ENCODE peak calls at places on chromosomes 2 and 18, in five cellular contexts. One of them, this sample, is unnamed.
A peak's percentile ranks its signal among the peaks of the same experiment; 100 is the strongest.

GRCh38 chr18:55430026-55430425 is 158.0 kb downstream of the TCF4 start:
- DNase-seq in cardiac muscle cell: peak; percentile 1
- DNase-seq in heart right ventricle: no peak
- DNase-seq in CD8-positive, alpha-beta T cell: no peak
- DNase-seq in small intestine: no peak
- DNase-seq in this sample: no peak

GRCh38 chr2:128644156-128644555 is 325.5 kb upstream of the HS6ST1 start:
- DNase-seq in cardiac muscle cell: no peak
- DNase-seq in heart right ventricle: no peak
- DNase-seq in CD8-positive, alpha-beta T cell: peak; percentile 34
- DNase-seq in small intestine: no peak
- DNase-seq in this sample: no peak

GRCh38 chr2:29811378-29811777 is 110.0 kb downstream of the ALK start:
- DNase-seq in cardiac muscle cell: no peak
- DNase-seq in heart right ventricle: no peak
- DNase-seq in CD8-positive, alpha-beta T cell: no peak
- DNase-seq in small intestine: no peak
- DNase-seq in this sample: no peak

GRCh38 chr2:43345391-43345813 is 119.0 kb upstream of the ZFP36L2 start:
- DNase-seq in cardiac muscle cell: peak; percentile 14
- DNase-seq in heart right ventricle: peak; percentile 34
- DNase-seq in CD8-positive, alpha-beta T cell: no peak
- DNase-seq in small intestine: no peak
- DNase-seq in this sample: no peak

GRCh38 chr18:74528478-74528877 is 5.8 kb upstream of the CNDP1 start:
- DNase-seq in cardiac muscle cell: no peak
- DNase-seq in heart right ventricle: no peak
- DNase-seq in CD8-positive, alpha-beta T cell: no peak
- DNase-seq in small intestine: no peak
- DNase-seq in this sample: no peak

GRCh38 chr2:164260506-164260905 is 360.8 kb downstream of the GRB14 start:
- DNase-seq in cardiac muscle cell: no peak
- DNase-seq in heart right ventricle: no peak
- DNase-seq in CD8-positive, alpha-beta T cell: no peak
- DNase-seq in small intestine: no peak
- DNase-seq in this sample: no peak

GRCh38 chr2:191636235-191636543 is 41.7 kb upstream of the NABP1 start:
- DNase-seq in cardiac muscle cell: no peak
- DNase-seq in heart right ventricle: no peak
- DNase-seq in CD8-positive, alpha-beta T cell: no peak
- DNase-seq in small intestine: no peak
- DNase-seq in this sample: no peak

GRCh38 chr18:79576686-79577351 is 102.8 kb upstream of the CTDP1 start:
- DNase-seq in cardiac muscle cell: no peak
- DNase-seq in heart right ventricle: peak; percentile 84
- DNase-seq in CD8-positive, alpha-beta T cell: no peak
- DNase-seq in small intestine: no peak
- DNase-seq in this sample: peak; percentile 47

GRCh38 chr18:10718809-10719208 is 193.0 kb downstream of the NAPG start:
- DNase-seq in cardiac muscle cell: no peak
- DNase-seq in heart right ventricle: no peak
- DNase-seq in CD8-positive, alpha-beta T cell: no peak
- DNase-seq in small intestine: no peak
- DNase-seq in this sample: no peak

GRCh38 chr2:214203744-214204289 is 207.0 kb upstream of the VWC2L start:
- DNase-seq in cardiac muscle cell: no peak
- DNase-seq in heart right ventricle: no peak
- DNase-seq in CD8-positive, alpha-beta T cell: no peak
- DNase-seq in small intestine: no peak
- DNase-seq in this sample: no peak

GRCh38 chr2:9478526-9478925 is 4.2 kb downstream of the IAH1 start:
- DNase-seq in cardiac muscle cell: no peak
- DNase-seq in heart right ventricle: no peak
- DNase-seq in CD8-positive, alpha-beta T cell: no peak
- DNase-seq in small intestine: no peak
- DNase-seq in this sample: no peak

GRCh38 chr2:96537734-96538486 is 1.4 kb downstream of the ARID5A start:
- DNase-seq in cardiac muscle cell: no peak
- DNase-seq in heart right ventricle: no peak
- DNase-seq in CD8-positive, alpha-beta T cell: peak; percentile 79
- DNase-seq in small intestine: no peak
- DNase-seq in this sample: no peak

GRCh38 chr2:45044916-45045315 is 35.7 kb upstream of the SIX2 start:
- DNase-seq in cardiac muscle cell: no peak
- DNase-seq in heart right ventricle: no peak
- DNase-seq in CD8-positive, alpha-beta T cell: no peak
- DNase-seq in small intestine: no peak
- DNase-seq in this sample: no peak

GRCh38 chr2:3403587-3404334 is 24.3 kb downstream of the TRAPPC12 start:
- DNase-seq in cardiac muscle cell: no peak
- DNase-seq in heart right ventricle: no peak
- DNase-seq in CD8-positive, alpha-beta T cell: no peak
- DNase-seq in small intestine: no peak
- DNase-seq in this sample: no peak

GRCh38 chr18:46407471-46408166 is 249.4 kb downstream of the LOXHD1 start:
- DNase-seq in cardiac muscle cell: no peak
- DNase-seq in heart right ventricle: no peak
- DNase-seq in CD8-positive, alpha-beta T cell: no peak
- DNase-seq in small intestine: no peak
- DNase-seq in this sample: no peak

GRCh38 chr18:4134691-4135090 is 320.4 kb downstream of the DLGAP1 start:
- DNase-seq in cardiac muscle cell: no peak
- DNase-seq in heart right ventricle: no peak
- DNase-seq in CD8-positive, alpha-beta T cell: no peak
- DNase-seq in small intestine: no peak
- DNase-seq in this sample: no peak

GRCh38 chr2:75667884-75668283 is 21.3 kb downstream of the MRPL19 start:
- DNase-seq in cardiac muscle cell: peak; percentile 15
- DNase-seq in heart right ventricle: no peak
- DNase-seq in CD8-positive, alpha-beta T cell: no peak
- DNase-seq in small intestine: no peak
- DNase-seq in this sample: no peak

GRCh38 chr18:59959606-59960005 is 59.8 kb downstream of the PMAIP1 start:
- DNase-seq in cardiac muscle cell: no peak
- DNase-seq in heart right ventricle: no peak
- DNase-seq in CD8-positive, alpha-beta T cell: no peak
- DNase-seq in small intestine: no peak
- DNase-seq in this sample: no peak

GRCh38 chr18:8424481-8424880 is 184.8 kb upstream of the RAB12 start:
- DNase-seq in cardiac muscle cell: no peak
- DNase-seq in heart right ventricle: no peak
- DNase-seq in CD8-positive, alpha-beta T cell: no peak
- DNase-seq in small intestine: no peak
- DNase-seq in this sample: no peak

GRCh38 chr2:186984481-186984880 is 135.5 kb upstream of the ZSWIM2 start:
- DNase-seq in cardiac muscle cell: no peak
- DNase-seq in heart right ventricle: no peak
- DNase-seq in CD8-positive, alpha-beta T cell: no peak
- DNase-seq in small intestine: no peak
- DNase-seq in this sample: no peak

GRCh38 chr2:235026137-235026536 is 74.3 kb downstream of the SH3BP4 start:
- DNase-seq in cardiac muscle cell: no peak
- DNase-seq in heart right ventricle: no peak
- DNase-seq in CD8-positive, alpha-beta T cell: no peak
- DNase-seq in small intestine: peak; percentile 76
- DNase-seq in this sample: no peak

GRCh38 chr2:32168513-32168912 is 2.8 kb downstream of the SLC30A6 start:
- DNase-seq in cardiac muscle cell: no peak
- DNase-seq in heart right ventricle: no peak
- DNase-seq in CD8-positive, alpha-beta T cell: no peak
- DNase-seq in small intestine: no peak
- DNase-seq in this sample: no peak

GRCh38 chr2:127035212-127035611 is 71.7 kb downstream of the BIN1 start:
- DNase-seq in cardiac muscle cell: no peak
- DNase-seq in heart right ventricle: no peak
- DNase-seq in CD8-positive, alpha-beta T cell: peak; percentile 11
- DNase-seq in small intestine: no peak
- DNase-seq in this sample: no peak

GRCh38 chr2:184597571-184597980 is 753 bp upstream of the ZNF804A start:
- DNase-seq in cardiac muscle cell: peak; percentile 24
- DNase-seq in heart right ventricle: no peak
- DNase-seq in CD8-positive, alpha-beta T cell: no peak
- DNase-seq in small intestine: peak; percentile 36
- DNase-seq in this sample: no peak

GRCh38 chr2:205386109-205386508 is 296.2 kb upstream of the NRP2 start:
- DNase-seq in cardiac muscle cell: no peak
- DNase-seq in heart right ventricle: no peak
- DNase-seq in CD8-positive, alpha-beta T cell: no peak
- DNase-seq in small intestine: no peak
- DNase-seq in this sample: no peak

GRCh38 chr2:24050041-24050655 is 607 bp downstream of the FKBP1B start:
- DNase-seq in cardiac muscle cell: peak; percentile 56
- DNase-seq in heart right ventricle: peak; percentile 36
- DNase-seq in CD8-positive, alpha-beta T cell: peak; percentile 52
- DNase-seq in small intestine: peak; percentile 29
- DNase-seq in this sample: no peak

GRCh38 chr2:217837001-217837491 is 165.7 kb downstream of the TNS1 start:
- DNase-seq in cardiac muscle cell: no peak
- DNase-seq in heart right ventricle: peak; percentile 81
- DNase-seq in CD8-positive, alpha-beta T cell: no peak
- DNase-seq in small intestine: peak; percentile 16
- DNase-seq in this sample: peak; percentile 68

GRCh38 chr2:233241803-233242202 is 9.7 kb upstream of the ATG16L1 start:
- DNase-seq in cardiac muscle cell: no peak
- DNase-seq in heart right ventricle: no peak
- DNase-seq in CD8-positive, alpha-beta T cell: no peak
- DNase-seq in small intestine: peak; percentile 78
- DNase-seq in this sample: no peak

GRCh38 chr2:98505311-98505808 is 60.7 kb downstream of the INPP4A start:
- DNase-seq in cardiac muscle cell: no peak
- DNase-seq in heart right ventricle: no peak
- DNase-seq in CD8-positive, alpha-beta T cell: no peak
- DNase-seq in small intestine: peak; percentile 21
- DNase-seq in this sample: no peak

DNA sequence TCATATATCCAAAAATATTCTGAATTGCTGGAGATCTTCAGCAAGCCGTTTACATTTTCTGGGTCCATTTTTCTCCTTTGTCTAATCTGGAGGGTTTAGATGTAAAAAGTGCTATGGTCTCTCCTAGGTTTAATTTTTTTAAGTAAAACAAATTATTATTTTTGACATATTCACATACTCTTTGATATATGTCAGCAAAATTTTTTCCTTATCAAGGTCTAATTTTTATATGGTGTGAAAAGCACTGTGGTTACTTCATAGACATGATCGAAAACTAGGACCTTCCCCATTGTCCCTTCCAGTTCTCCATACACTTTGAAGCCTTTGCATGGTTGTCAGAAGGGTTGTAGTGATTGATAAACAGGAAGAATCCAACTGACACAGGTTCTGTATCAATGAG is 168.2 kb downstream of the PLCL1 start:
- DNase-seq in cardiac muscle cell: no peak
- DNase-seq in heart right ventricle: no peak
- DNase-seq in CD8-positive, alpha-beta T cell: no peak
- DNase-seq in small intestine: no peak
- DNase-seq in this sample: no peak
- H3K27ac ChIP-seq in cardiac muscle cell: no peak overlapping the region
- H3K27ac ChIP-seq in heart right ventricle: no peak overlapping the region
- H3K27ac ChIP-seq in CD8-positive, alpha-beta T cell: no peak overlapping the region
- H3K27ac ChIP-seq in small intestine: no peak overlapping the region
- H3K27ac ChIP-seq in this sample: no peak overlapping the region

GRCh38 chr2:236712961-236713673 is 143.5 kb downstream of the ACKR3 start:
- DNase-seq in cardiac muscle cell: no peak
- DNase-seq in heart right ventricle: no peak
- DNase-seq in CD8-positive, alpha-beta T cell: no peak
- DNase-seq in small intestine: peak; percentile 75
- DNase-seq in this sample: no peak

GRCh38 chr2:236715511-236715961 is 145.9 kb downstream of the ACKR3 start:
- DNase-seq in cardiac muscle cell: no peak
- DNase-seq in heart right ventricle: no peak
- DNase-seq in CD8-positive, alpha-beta T cell: no peak
- DNase-seq in small intestine: peak; percentile 71
- DNase-seq in this sample: no peak

GRCh38 chr2:236714061-236714460 is 144.4 kb downstream of the ACKR3 start:
- DNase-seq in cardiac muscle cell: no peak
- DNase-seq in heart right ventricle: no peak
- DNase-seq in CD8-positive, alpha-beta T cell: no peak
- DNase-seq in small intestine: no peak
- DNase-seq in this sample: no peak

GRCh38 chr2:236717120-236717519 is 147.5 kb downstream of the ACKR3 start:
- DNase-seq in cardiac muscle cell: no peak
- DNase-seq in heart right ventricle: no peak
- DNase-seq in CD8-positive, alpha-beta T cell: no peak
- DNase-seq in small intestine: no peak
- DNase-seq in this sample: no peak

GRCh38 chr2:236715077-236715476 is 145.5 kb downstream of the ACKR3 start:
- DNase-seq in cardiac muscle cell: no peak
- DNase-seq in heart right ventricle: no peak
- DNase-seq in CD8-positive, alpha-beta T cell: no peak
- DNase-seq in small intestine: no peak
- DNase-seq in this sample: no peak
- H3K27ac ChIP-seq in cardiac muscle cell: no peak overlapping the region
- H3K27ac ChIP-seq in heart right ventricle: no peak overlapping the region
- H3K27ac ChIP-seq in CD8-positive, alpha-beta T cell: no peak overlapping the region
- H3K27ac ChIP-seq in small intestine: no peak overlapping the region
- H3K27ac ChIP-seq in this sample: no peak overlapping the region

GRCh38 chr2:237437566-237437965 is 23.6 kb upstream of the COL6A3 start:
- DNase-seq in cardiac muscle cell: no peak
- DNase-seq in heart right ventricle: no peak
- DNase-seq in CD8-positive, alpha-beta T cell: no peak
- DNase-seq in small intestine: no peak
- DNase-seq in this sample: no peak

GRCh38 chr2:237438082-237438925 is 24.3 kb upstream of the COL6A3 start:
- DNase-seq in cardiac muscle cell: no peak
- DNase-seq in heart right ventricle: no peak
- DNase-seq in CD8-positive, alpha-beta T cell: no peak
- DNase-seq in small intestine: peak; percentile 55
- DNase-seq in this sample: no peak

GRCh38 chr2:237444026-237444425 is 30.1 kb upstream of the COL6A3 start:
- DNase-seq in cardiac muscle cell: no peak
- DNase-seq in heart right ventricle: no peak
- DNase-seq in CD8-positive, alpha-beta T cell: peak; percentile 17
- DNase-seq in small intestine: no peak
- DNase-seq in this sample: no peak

GRCh38 chr2:237441605-237442004 is 27.6 kb upstream of the COL6A3 start:
- DNase-seq in cardiac muscle cell: no peak
- DNase-seq in heart right ventricle: no peak
- DNase-seq in CD8-positive, alpha-beta T cell: no peak
- DNase-seq in small intestine: no peak
- DNase-seq in this sample: no peak

GRCh38 chr2:237440819-237441281 is 26.9 kb upstream of the COL6A3 start:
- DNase-seq in cardiac muscle cell: no peak
- DNase-seq in heart right ventricle: no peak
- DNase-seq in CD8-positive, alpha-beta T cell: no peak
- DNase-seq in small intestine: no peak
- DNase-seq in this sample: no peak
- H3K27ac ChIP-seq in cardiac muscle cell: no peak overlapping the region
- H3K27ac ChIP-seq in heart right ventricle: no peak overlapping the region
- H3K27ac ChIP-seq in CD8-positive, alpha-beta T cell: no peak overlapping the region
- H3K27ac ChIP-seq in small intestine: peak overlapping the region; percentile 8
- H3K27ac ChIP-seq in this sample: no peak overlapping the region

DNA sequence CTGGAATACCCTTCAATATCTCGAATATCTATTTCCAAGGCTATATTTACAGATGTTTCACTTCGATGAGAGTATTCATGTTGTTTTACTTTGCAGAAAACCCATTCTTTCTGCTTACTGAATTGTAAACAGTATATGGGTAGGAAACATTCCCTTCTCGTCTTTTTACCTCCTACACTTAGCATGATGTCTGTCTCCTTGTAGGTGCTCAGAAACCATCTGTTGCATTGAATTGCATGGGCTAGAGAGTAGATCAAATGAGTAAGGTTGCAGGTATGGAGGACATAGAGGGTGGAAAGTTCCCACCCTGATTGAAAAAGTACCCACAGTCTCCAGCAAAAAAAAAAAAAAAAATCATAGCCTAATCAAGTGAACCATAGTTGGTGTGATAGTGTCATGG is 1.8 kb downstream of the CYTIP start:
- DNase-seq in cardiac muscle cell: no peak
- DNase-seq in heart right ventricle: no peak
- DNase-seq in CD8-positive, alpha-beta T cell: no peak
- DNase-seq in small intestine: no peak
- DNase-seq in this sample: no peak
- H3K27ac ChIP-seq in cardiac muscle cell: no peak overlapping the region
- H3K27ac ChIP-seq in heart right ventricle: peak overlapping the region; percentile 29
- H3K27ac ChIP-seq in CD8-positive, alpha-beta T cell: peak overlapping the region; percentile 88
- H3K27ac ChIP-seq in small intestine: peak overlapping the region; percentile 95
- H3K27ac ChIP-seq in this sample: no peak overlapping the region

This sample was measured in substantia nigra.